ENCODE peak calls at places on chromosome 3, in six cellular contexts. O is GM23338, C is DND-41, I is fibroblast of lung, K is GM23248, L is PC-9. J is an unnamed sample.

GRCh38 chr3:113070226-113071220 is 79.7 kb downstream of the GTPBP8 start:
- DNase-seq in O (no peak), C (no peak), I (peak; percentile 59), K (peak; percentile 88), L (no peak), J (peak; percentile 45)

GRCh38 chr3:116905805-116906204 is 196.2 kb downstream of the TUSC7 start:
- DNase-seq in O (no peak), C (no peak), I (peak; percentile 21), K (peak; percentile 35), L (no peak), J (peak; percentile 5)

GRCh38 chr3:156250550-156250949 is 130.2 kb downstream of the KCNAB1 start:
- DNase-seq in O (no peak), C (no peak), I (no peak), K (no peak), L (no peak), J (no peak)

GRCh38 chr3:169618894-169619792 is 44.4 kb downstream of the MECOM start:
- DNase-seq in O (no peak), C (no peak), I (no peak), K (no peak), L (no peak), J (no peak)

GRCh38 chr3:101890716-101891115 is 41.4 kb downstream of the NFKBIZ start:
- DNase-seq in O (no peak), C (no peak), I (peak; percentile 92), K (peak; percentile 81), L (no peak), J (peak; percentile 89)

GRCh38 chr3:101117981-101118380 is 124.8 kb upstream of the ABI3BP start:
- DNase-seq in O (no peak), C (no peak), I (no peak), K (peak; percentile 51), L (no peak), J (no peak)

GRCh38 chr3:190865419-190865818 is 2.9 kb upstream of the GMNC start:
- DNase-seq in O (no peak), C (no peak), I (no peak), K (no peak), L (no peak), J (no peak)

GRCh38 chr3:170499562-170500156 is 81.0 kb downstream of the CLDN11 start:
- DNase-seq in O (peak; percentile 70), C (peak; percentile 12), I (peak; percentile 40), K (peak; percentile 85), L (no peak), J (no peak)

GRCh38 chr3:37210230-37210629 is 35.8 kb upstream of the LRRFIP2 start:
- DNase-seq in O (no peak), C (no peak), I (peak; percentile 57), K (peak; percentile 29), L (no peak), J (peak; percentile 41)

GRCh38 chr3:30643763-30644462 is 37.5 kb downstream of the TGFBR2 start:
- DNase-seq in O (no peak), C (peak; percentile 68), I (no peak), K (no peak), L (no peak), J (no peak)

GRCh38 chr3:62229908-62230307 is 143.4 kb downstream of the FEZF2 start:
- DNase-seq in O (peak; percentile 71), C (no peak), I (peak; percentile 14), K (peak; percentile 18), L (no peak), J (no peak)

GRCh38 chr3:167473863-167474262 is at the start of gene SERPINI2:
- DNase-seq in O (no peak), C (no peak), I (no peak), K (no peak), L (no peak), J (no peak)

GRCh38 chr3:142875583-142876207 is 13.2 kb downstream of the PCOLCE2 start:
- DNase-seq in O (no peak), C (no peak), I (no peak), K (no peak), L (no peak), J (no peak)

GRCh38 chr3:71702131-71703024 is 22.8 kb downstream of the EIF4E3 start:
- DNase-seq in O (no peak), C (no peak), I (no peak), K (no peak), L (no peak), J (no peak)

GRCh38 chr3:142447308-142447851 is 457 bp downstream of the XRN1 start:
- DNase-seq in O (peak; percentile 49), C (peak; percentile 54), I (peak; percentile 50), K (peak; percentile 71), L (no peak), J (peak; percentile 46)

GRCh38 chr3:43759297-43759782 is 68.6 kb downstream of the ABHD5 start:
- DNase-seq in O (peak; percentile 39), C (no peak), I (peak; percentile 80), K (peak; percentile 93), L (peak; percentile 60), J (peak; percentile 72)

GRCh38 chr3:54121404-54122045 is 827 bp upstream of the CACNA2D3 start:
- DNase-seq in O (peak; percentile 59), C (no peak), I (peak; percentile 2), K (no peak), L (no peak), J (no peak)
- TF ChIP-seq EZH2 in O (peak; percentile 1), C (no peak), I (peak; percentile 51), K (no peak), L (no peak), J (peak; percentile 95)

DNA sequence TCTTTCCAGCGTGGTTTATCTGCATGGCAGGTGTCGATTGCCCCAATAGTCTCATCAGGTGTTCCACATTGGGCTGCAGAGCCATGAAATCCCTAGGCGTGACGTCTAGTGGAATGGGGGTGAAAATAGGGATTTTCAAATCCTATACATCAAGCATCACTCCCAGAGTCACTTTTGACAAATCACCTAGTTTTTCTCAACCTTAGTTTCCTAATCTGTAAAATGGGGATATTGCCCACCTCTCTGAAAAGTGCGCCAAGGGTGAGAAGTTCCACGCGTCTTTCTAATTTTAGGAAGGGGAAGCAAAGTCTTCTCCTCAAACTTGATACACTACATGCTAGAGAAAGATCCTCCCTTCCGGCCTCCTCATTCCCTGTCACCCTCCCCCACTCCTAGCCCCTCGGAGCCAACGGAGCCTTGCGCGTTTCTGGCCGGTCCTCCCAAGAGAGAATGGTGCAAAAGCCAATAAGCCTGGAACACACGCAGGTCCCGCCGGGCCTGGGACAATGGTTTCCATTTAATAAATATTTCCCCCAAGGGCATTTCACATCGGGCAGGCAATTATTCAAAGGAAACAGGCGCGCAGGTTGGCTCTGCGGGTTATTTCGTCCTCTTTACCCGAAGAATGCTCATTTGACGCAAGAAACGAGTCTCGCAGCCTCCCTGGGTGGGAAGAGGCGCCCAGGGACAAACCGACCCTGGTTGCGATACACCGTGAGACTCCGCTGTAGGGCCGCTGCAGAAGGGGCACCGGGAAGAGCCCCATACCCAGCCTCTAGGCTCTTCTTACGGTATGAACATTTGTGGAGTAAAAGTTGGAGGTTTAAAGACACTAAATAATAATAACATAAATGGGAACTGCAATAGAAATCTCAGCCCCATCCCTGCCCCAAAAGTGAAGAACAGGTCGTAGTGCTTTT is 1.2 kb upstream of the SOX14 start:
- DNase-seq in O (peak; percentile 42), C (no peak), I (no peak), K (no peak), L (no peak), J (no peak)
- TF ChIP-seq EZH2 in O (peak; percentile 80), C (no peak), I (no peak), K (no peak), L (no peak), J (peak; percentile 19)

DNA sequence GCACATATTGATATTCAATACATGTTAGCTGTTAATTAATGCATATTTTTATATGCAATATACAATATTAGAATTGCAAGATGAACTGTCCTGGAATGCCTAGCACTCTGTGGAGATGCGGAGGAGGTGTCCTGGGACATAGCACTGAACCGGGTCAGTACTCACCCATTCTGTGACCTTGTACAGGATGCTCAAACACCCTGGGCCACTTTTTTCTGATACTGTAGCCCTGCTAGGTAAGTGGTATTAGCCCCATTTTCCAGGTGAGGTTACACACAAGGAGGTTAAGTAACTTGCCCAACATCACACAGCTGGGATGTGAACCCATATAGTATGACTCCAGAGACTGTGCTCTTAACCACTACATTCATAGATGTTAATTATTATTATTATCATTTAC is 1.7 kb upstream of the MAGEF1 start:
- DNase-seq in O (no peak), C (no peak), I (no peak), K (no peak), L (no peak), J (no peak)
- TF ChIP-seq EZH2 in O (no peak), C (no peak), I (no peak), K (no peak), L (no peak), J (no peak)

DNA sequence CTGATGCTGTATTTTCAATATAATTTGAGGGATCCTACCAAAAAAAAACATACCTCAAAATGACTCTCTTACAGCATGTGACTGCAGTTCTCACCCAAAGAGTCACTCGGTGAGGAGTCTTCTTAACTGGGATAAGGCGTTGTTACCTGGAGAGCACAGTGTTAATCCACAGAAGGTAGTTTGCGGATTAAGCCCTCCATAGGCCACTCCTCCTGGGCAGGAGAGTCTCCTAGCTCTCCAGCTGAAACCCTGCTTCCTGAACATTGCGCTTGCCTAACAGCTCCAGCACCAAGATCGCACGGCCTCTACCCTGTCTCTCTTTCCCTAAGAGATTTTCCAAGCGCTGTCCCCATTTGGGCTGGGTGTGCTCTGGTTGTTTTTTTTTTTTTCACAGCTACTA is 185.5 kb upstream of the TSC22D2 start:
- DNase-seq in O (peak; percentile 39), C (no peak), I (no peak), K (no peak), L (no peak), J (no peak)
- TF ChIP-seq EZH2 in O (no peak), C (no peak), I (no peak), K (no peak), L (no peak), J (no peak)

GRCh38 chr3:50275160-50275995 is 3.5 kb upstream of the LSMEM2 start:
- DNase-seq in O (peak; percentile 78), C (no peak), I (no peak), K (no peak), L (no peak), J (no peak)
- TF ChIP-seq EZH2 in O (no peak), C (no peak), I (peak; percentile 61), K (no peak), L (no peak), J (peak; percentile 93)

GRCh38 chr3:53495518-53496501 is 1.4 kb downstream of the CACNA1D start:
- DNase-seq in O (peak; percentile 58), C (no peak), I (no peak), K (no peak), L (no peak), J (no peak)
- TF ChIP-seq EZH2 in O (peak; percentile 11), C (no peak), I (peak; percentile 94), K (no peak), L (no peak), J (peak; percentile 98)

DNA sequence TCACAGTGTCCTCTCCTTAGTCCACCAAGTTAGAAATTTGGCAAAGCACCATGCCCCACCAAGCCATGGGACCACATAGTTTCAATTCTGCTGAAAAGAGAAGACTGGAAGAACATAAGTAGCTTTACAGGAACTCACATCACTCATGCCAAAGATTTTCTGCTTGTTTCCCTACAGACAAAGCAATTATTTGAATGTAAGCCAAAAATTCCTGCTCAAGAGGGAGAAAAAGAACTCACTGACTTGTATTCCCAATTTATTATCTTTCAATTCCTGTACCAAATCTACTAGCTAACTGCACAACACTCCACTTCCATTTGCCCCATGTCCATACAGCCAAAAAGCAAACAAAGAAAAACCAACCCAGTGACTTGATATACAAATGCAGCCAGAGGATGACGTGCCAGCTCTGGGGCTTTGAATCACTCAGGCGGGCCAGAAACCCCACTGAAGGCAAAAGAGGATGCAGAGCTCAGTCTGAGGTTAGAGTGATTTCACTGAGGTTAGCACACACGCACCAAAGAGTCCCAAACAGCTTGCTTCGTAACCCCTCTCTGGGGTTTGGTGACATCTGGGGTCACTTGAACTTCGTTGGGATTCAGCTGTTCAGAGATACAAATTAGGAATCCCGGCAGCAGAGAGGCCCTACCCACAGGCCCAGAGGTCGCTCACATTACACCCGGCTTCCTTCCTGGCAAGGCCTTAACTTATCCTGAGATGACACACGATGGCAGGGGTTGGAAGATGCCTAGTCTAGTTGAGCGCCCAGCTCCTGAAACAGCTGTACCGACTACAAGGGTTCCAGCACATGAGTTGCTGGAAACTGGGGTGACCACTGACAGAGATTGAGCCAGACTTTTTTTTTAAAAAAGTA is 1.7 kb downstream of the RFTN1 start:
- DNase-seq in O (peak; percentile 29), C (peak; percentile 83), I (peak; percentile 90), K (peak; percentile 95), L (no peak), J (peak; percentile 89)
- TF ChIP-seq EZH2 in O (no peak), C (no peak), I (no peak), K (no peak), L (no peak), J (no peak)

J was measured in astrocyte.